ENCODE peak calls at places on chromosomes 4 and X, in four cellular contexts. M is fibroblast of mammary gland, L is uterus, X is AG08396. C is an unnamed sample.

GRCh38 chr4:2284934-2285664 is 23.2 kb upstream of the MXD4 start:
- DNase-seq in M (peak), L (peak), X (peak), C (peak)

GRCh38 chr4:83320548-83320947 is 14.1 kb downstream of the HPSE start:
- DNase-seq in M (peak), L (no peak), X (peak), C (peak)

GRCh38 chr4:56666279-56666678 is 14.8 kb downstream of the HOPX start:
- DNase-seq in M (peak), L (no peak), X (no peak), C (peak)

GRCh38 chr4:20520901-20521300 is 179.4 kb upstream of the PACRGL start:
- DNase-seq in M (peak), L (no peak), X (peak), C (peak)

GRCh38 chr4:185421366-185422124 is 4.2 kb downstream of the UFSP2 start:
- DNase-seq in M (peak), L (no peak), X (peak), C (peak)

GRCh38 chr4:123833156-123833555 is 436.6 kb downstream of the SPRY1 start:
- DNase-seq in M (peak), L (no peak), X (no peak), C (peak)

GRCh38 chr4:144968606-144969005 is 129.4 kb downstream of the ANAPC10 start:
- DNase-seq in M (no peak), L (no peak), X (no peak), C (no peak)

GRCh38 chrX:9995855-9996339 is 28.7 kb downstream of the CLDN34 start:
- DNase-seq in M (peak), L (peak), X (peak), C (peak)

GRCh38 chr4:80079255-80079923 is 6.4 kb upstream of the ANTXR2 start:
- DNase-seq in M (no peak), L (no peak), X (no peak), C (no peak)

GRCh38 chr4:80215449-80216052 is 18.2 kb downstream of the PRDM8 start:
- DNase-seq in M (peak), L (no peak), X (no peak), C (peak)

GRCh38 chr4:8719421-8719820 is 126.9 kb downstream of the CPZ start:
- DNase-seq in M (no peak), L (peak), X (no peak), C (no peak)

GRCh38 chrX:103092942-103093341 is at the start of gene NXF3:
- DNase-seq in M (no peak), L (no peak), X (no peak), C (no peak)

GRCh38 chr4:24988776-24989175 is 42.0 kb downstream of the LGI2 start:
- DNase-seq in M (peak), L (no peak), X (peak), C (peak)

GRCh38 chrX:106243376-106243775 is 75.3 kb downstream of the PWWP3B start:
- DNase-seq in M (no peak), L (no peak), X (no peak), C (no peak)

GRCh38 chrX:27599928-27600327 is 9.8 kb downstream of the DCAF8L2 start:
- DNase-seq in M (peak), L (no peak), X (peak), C (no peak)

GRCh38 chr4:41070516-41071281 is 143.6 kb downstream of the APBB2 start:
- DNase-seq in M (no peak), L (no peak), X (no peak), C (no peak)

GRCh38 chrX:47030339-47030738 is 47.9 kb upstream of the RGN start:
- DNase-seq in M (peak), L (no peak), X (peak), C (peak)

GRCh38 chr4:97841512-97841911 is 301.8 kb downstream of the STPG2 start:
- DNase-seq in M (no peak), L (no peak), X (no peak), C (no peak)

GRCh38 chr4:187995322-187996207 is at the start of gene ZFP42:
- DNase-seq in M (no peak), L (no peak), X (no peak), C (no peak)

GRCh38 chr4:187172340-187172761 is 448.7 kb upstream of the FAT1 start:
- DNase-seq in M (peak), L (no peak), X (peak), C (peak)

GRCh38 chrX:1111543-1112300 is 100.7 kb downstream of the CRLF2 start:
- DNase-seq in M (no peak), L (no peak), X (no peak), C (no peak)

GRCh38 chr4:88037936-88038335 is 30.5 kb downstream of the PKD2 start:
- DNase-seq in M (no peak), L (no peak), X (no peak), C (no peak)

GRCh38 chr4:155672342-155672741 is 5.7 kb downstream of the GUCY1A1 start:
- DNase-seq in M (no peak), L (no peak), X (no peak), C (no peak)

GRCh38 chr4:51885371-51885770 is 42.4 kb downstream of the DCUN1D4 start:
- DNase-seq in M (peak), L (no peak), X (peak), C (peak)

GRCh38 chr4:11904117-11904535 is 475.4 kb upstream of the HS3ST1 start:
- DNase-seq in M (peak), L (peak), X (no peak), C (no peak)

GRCh38 chrX:38494239-38494823 is 67.0 kb upstream of the TSPAN7 start:
- DNase-seq in M (no peak), L (no peak), X (no peak), C (no peak)

GRCh38 chrX:91434351-91435168 is at the start of gene PABPC5:
- DNase-seq in M (peak), L (peak), X (peak), C (peak)

GRCh38 chr4:183118141-183118540 is 19.1 kb downstream of the WWC2 start:
- DNase-seq in M (no peak), L (no peak), X (no peak), C (no peak)

GRCh38 chr4:88244821-88245579 is 39.4 kb downstream of the PPM1K start:
- DNase-seq in M (no peak), L (no peak), X (no peak), C (no peak)

C was measured in AG08395.